ENCODE peak calls at places on chromosome 9, in seven cellular contexts. One of them, this sample, is unnamed.

GRCh38 chr9:79256691-79257213 is 315.0 kb upstream of the TLE4 start:
- DNase-seq in GM23338: peak; percentile 26
- DNase-seq in heart right ventricle: no peak
- DNase-seq in Peyer's patch: no peak
- DNase-seq in PC-9: no peak
- DNase-seq in CD8-positive, alpha-beta T cell: no peak
- DNase-seq in fibroblast of lung: peak; percentile 99
- DNase-seq in this sample: peak; percentile 90

GRCh38 chr9:130120832-130121231 is 51.4 kb upstream of the NCS1 start:
- DNase-seq in GM23338: no peak
- DNase-seq in heart right ventricle: no peak
- DNase-seq in Peyer's patch: no peak
- DNase-seq in PC-9: no peak
- DNase-seq in CD8-positive, alpha-beta T cell: no peak
- DNase-seq in fibroblast of lung: no peak
- DNase-seq in this sample: no peak

GRCh38 chr9:38370231-38370630 is 22.3 kb upstream of the ALDH1B1 start:
- DNase-seq in GM23338: no peak
- DNase-seq in heart right ventricle: no peak
- DNase-seq in Peyer's patch: no peak
- DNase-seq in PC-9: no peak
- DNase-seq in CD8-positive, alpha-beta T cell: no peak
- DNase-seq in fibroblast of lung: no peak
- DNase-seq in this sample: no peak

GRCh38 chr9:115884846-115885245 is 268.7 kb upstream of the PAPPA start:
- DNase-seq in GM23338: no peak
- DNase-seq in heart right ventricle: no peak
- DNase-seq in Peyer's patch: no peak
- DNase-seq in PC-9: no peak
- DNase-seq in CD8-positive, alpha-beta T cell: no peak
- DNase-seq in fibroblast of lung: peak; percentile 23
- DNase-seq in this sample: no peak

GRCh38 chr9:136085815-136086212 is 9.3 kb downstream of the NACC2 start:
- DNase-seq in GM23338: no peak
- DNase-seq in heart right ventricle: peak; percentile 78
- DNase-seq in Peyer's patch: no peak
- DNase-seq in PC-9: no peak
- DNase-seq in CD8-positive, alpha-beta T cell: no peak
- DNase-seq in fibroblast of lung: no peak
- DNase-seq in this sample: no peak

GRCh38 chr9:119639287-119639955 is 270.2 kb upstream of the BRINP1 start:
- DNase-seq in GM23338: peak; percentile 71
- DNase-seq in heart right ventricle: no peak
- DNase-seq in Peyer's patch: no peak
- DNase-seq in PC-9: no peak
- DNase-seq in CD8-positive, alpha-beta T cell: no peak
- DNase-seq in fibroblast of lung: peak; percentile 12
- DNase-seq in this sample: peak; percentile 78

GRCh38 chr9:79809931-79810330 is 238.2 kb downstream of the TLE4 start:
- DNase-seq in GM23338: no peak
- DNase-seq in heart right ventricle: no peak
- DNase-seq in Peyer's patch: no peak
- DNase-seq in PC-9: no peak
- DNase-seq in CD8-positive, alpha-beta T cell: no peak
- DNase-seq in fibroblast of lung: peak; percentile 95
- DNase-seq in this sample: no peak

GRCh38 chr9:137312852-137313325 is 10.8 kb upstream of the NRARP start:
- DNase-seq in GM23338: no peak
- DNase-seq in heart right ventricle: peak; percentile 10
- DNase-seq in Peyer's patch: peak; percentile 41
- DNase-seq in PC-9: no peak
- DNase-seq in CD8-positive, alpha-beta T cell: no peak
- DNase-seq in fibroblast of lung: no peak
- DNase-seq in this sample: no peak

GRCh38 chr9:88186495-88187110 is 48.3 kb upstream of the SPATA31C2 start:
- DNase-seq in GM23338: no peak
- DNase-seq in heart right ventricle: no peak
- DNase-seq in Peyer's patch: no peak
- DNase-seq in PC-9: no peak
- DNase-seq in CD8-positive, alpha-beta T cell: no peak
- DNase-seq in fibroblast of lung: no peak
- DNase-seq in this sample: no peak

GRCh38 chr9:7910426-7911015 is 110.9 kb upstream of the DMAC1 start:
- DNase-seq in GM23338: peak; percentile 17
- DNase-seq in heart right ventricle: no peak
- DNase-seq in Peyer's patch: no peak
- DNase-seq in PC-9: no peak
- DNase-seq in CD8-positive, alpha-beta T cell: no peak
- DNase-seq in fibroblast of lung: peak; percentile 42
- DNase-seq in this sample: no peak

GRCh38 chr9:105693435-105694275 is 686 bp upstream of the TMEM38B start:
- DNase-seq in GM23338: peak; percentile 28
- DNase-seq in heart right ventricle: no peak
- DNase-seq in Peyer's patch: no peak
- DNase-seq in PC-9: peak; percentile 7
- DNase-seq in CD8-positive, alpha-beta T cell: no peak
- DNase-seq in fibroblast of lung: no peak
- DNase-seq in this sample: no peak

GRCh38 chr9:71761938-71762353 is 6.4 kb downstream of the CEMIP2 start:
- DNase-seq in GM23338: no peak
- DNase-seq in heart right ventricle: no peak
- DNase-seq in Peyer's patch: no peak
- DNase-seq in PC-9: no peak
- DNase-seq in CD8-positive, alpha-beta T cell: no peak
- DNase-seq in fibroblast of lung: peak; percentile 18
- DNase-seq in this sample: no peak

GRCh38 chr9:89996717-89997116 is 391.9 kb downstream of the GADD45G start:
- DNase-seq in GM23338: no peak
- DNase-seq in heart right ventricle: no peak
- DNase-seq in Peyer's patch: peak; percentile 67
- DNase-seq in PC-9: no peak
- DNase-seq in CD8-positive, alpha-beta T cell: no peak
- DNase-seq in fibroblast of lung: no peak
- DNase-seq in this sample: peak; percentile 44

GRCh38 chr9:113621309-113621791 is 157.8 kb downstream of the RGS3 start:
- DNase-seq in GM23338: peak; percentile 57
- DNase-seq in heart right ventricle: peak; percentile 78
- DNase-seq in Peyer's patch: peak; percentile 55
- DNase-seq in PC-9: no peak
- DNase-seq in CD8-positive, alpha-beta T cell: no peak
- DNase-seq in fibroblast of lung: peak; percentile 97
- DNase-seq in this sample: no peak

GRCh38 chr9:126916909-126917308 is 2.3 kb downstream of the RALGPS1 start:
- DNase-seq in GM23338: peak; percentile 58
- DNase-seq in heart right ventricle: no peak
- DNase-seq in Peyer's patch: no peak
- DNase-seq in PC-9: no peak
- DNase-seq in CD8-positive, alpha-beta T cell: no peak
- DNase-seq in fibroblast of lung: no peak
- DNase-seq in this sample: peak; percentile 65

GRCh38 chr9:126915846-126916543 is 1.4 kb downstream of the RALGPS1 start:
- DNase-seq in GM23338: no peak
- DNase-seq in heart right ventricle: no peak
- DNase-seq in Peyer's patch: peak; percentile 74
- DNase-seq in PC-9: peak; percentile 4
- DNase-seq in CD8-positive, alpha-beta T cell: no peak
- DNase-seq in fibroblast of lung: no peak
- DNase-seq in this sample: no peak

GRCh38 chr9:126915281-126915816 is 767 bp downstream of the RALGPS1 start:
- DNase-seq in GM23338: peak; percentile 96
- DNase-seq in heart right ventricle: peak; percentile 37
- DNase-seq in Peyer's patch: peak; percentile 96
- DNase-seq in PC-9: peak; percentile 87
- DNase-seq in CD8-positive, alpha-beta T cell: peak; percentile 29
- DNase-seq in fibroblast of lung: no peak
- DNase-seq in this sample: peak; percentile 71

GRCh38 chr9:126919193-126919592 is 4.6 kb downstream of the RALGPS1 start:
- DNase-seq in GM23338: no peak
- DNase-seq in heart right ventricle: no peak
- DNase-seq in Peyer's patch: no peak
- DNase-seq in PC-9: no peak
- DNase-seq in CD8-positive, alpha-beta T cell: no peak
- DNase-seq in fibroblast of lung: no peak
- DNase-seq in this sample: no peak

DNA sequence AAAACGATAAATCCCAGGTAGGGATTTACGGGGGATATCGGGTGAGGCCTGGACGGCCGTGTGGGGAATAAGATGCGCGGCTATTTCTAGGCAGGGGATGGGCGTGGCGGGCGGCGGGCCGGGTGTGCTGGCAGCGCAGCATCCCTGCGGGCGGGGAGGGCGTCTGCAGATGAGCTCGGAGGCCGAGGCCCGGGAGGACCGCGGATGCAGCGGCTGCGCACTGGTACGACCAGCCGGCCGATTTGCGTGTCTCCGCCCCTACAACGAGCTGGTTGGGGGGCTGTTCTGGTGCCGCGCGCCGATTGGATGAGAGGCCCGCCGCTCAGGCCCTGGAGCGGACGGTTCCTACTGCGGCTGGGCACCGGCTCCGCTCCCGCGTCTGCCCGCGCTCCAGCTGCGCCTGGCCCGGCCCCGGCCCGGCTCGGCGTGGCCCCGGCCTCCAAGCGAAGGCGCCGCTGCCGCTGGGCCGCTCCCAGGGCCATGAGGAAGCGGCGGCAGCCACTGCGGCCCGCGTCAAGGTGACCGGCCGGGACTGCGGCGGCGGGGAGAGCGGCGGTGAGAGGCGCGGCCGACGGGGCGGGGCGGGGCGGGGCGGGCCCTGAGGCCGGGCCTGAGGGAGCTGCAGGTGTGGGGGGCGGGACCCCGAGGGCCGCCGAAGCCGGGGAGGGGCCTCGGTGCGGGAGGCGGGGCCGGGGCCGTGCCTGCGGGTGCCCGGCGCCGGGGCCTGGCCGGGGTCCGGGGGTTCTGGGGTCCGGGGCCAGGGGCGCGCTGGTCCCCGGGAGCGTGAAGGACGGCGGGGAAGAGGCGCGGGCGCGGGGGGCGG is at the start of gene RALGPS1:
- DNase-seq in GM23338: peak; percentile 99
- DNase-seq in heart right ventricle: peak; percentile 97
- DNase-seq in Peyer's patch: peak; percentile 98
- DNase-seq in PC-9: peak; percentile 98
- DNase-seq in CD8-positive, alpha-beta T cell: peak; percentile 86
- DNase-seq in fibroblast of lung: peak; percentile 96
- DNase-seq in this sample: peak; percentile 99
- TF ChIP-seq CTCF in GM23338: no peak
- TF ChIP-seq CTCF in heart right ventricle: no peak
- TF ChIP-seq CTCF in Peyer's patch: no peak
- TF ChIP-seq CTCF in PC-9: no peak
- TF ChIP-seq CTCF in CD8-positive, alpha-beta T cell: no peak
- TF ChIP-seq CTCF in fibroblast of lung: no peak
- TF ChIP-seq CTCF in this sample: no peak

GRCh38 chr9:77751341-77752091 is 103.4 kb upstream of the GNA14 start:
- DNase-seq in GM23338: peak; percentile 87
- DNase-seq in heart right ventricle: no peak
- DNase-seq in Peyer's patch: no peak
- DNase-seq in PC-9: peak; percentile 28
- DNase-seq in CD8-positive, alpha-beta T cell: no peak
- DNase-seq in fibroblast of lung: peak; percentile 86
- DNase-seq in this sample: peak; percentile 23
- H3K4me3 ChIP-seq in GM23338: no peak overlapping the region
- H3K4me3 ChIP-seq in heart right ventricle: no peak overlapping the region
- H3K4me3 ChIP-seq in Peyer's patch: no peak overlapping the region
- H3K4me3 ChIP-seq in PC-9: no peak overlapping the region
- H3K4me3 ChIP-seq in CD8-positive, alpha-beta T cell: no peak overlapping the region
- H3K4me3 ChIP-seq in fibroblast of lung: no peak overlapping the region
- H3K4me3 ChIP-seq in this sample: no peak overlapping the region

GRCh38 chr9:134658378-134658955 is 16.9 kb downstream of the COL5A1 start:
- DNase-seq in GM23338: no peak
- DNase-seq in heart right ventricle: no peak
- DNase-seq in Peyer's patch: no peak
- DNase-seq in PC-9: no peak
- DNase-seq in CD8-positive, alpha-beta T cell: no peak
- DNase-seq in fibroblast of lung: no peak
- DNase-seq in this sample: peak; percentile 57

GRCh38 chr9:134655591-134656333 is 14.2 kb downstream of the COL5A1 start:
- DNase-seq in GM23338: no peak
- DNase-seq in heart right ventricle: no peak
- DNase-seq in Peyer's patch: no peak
- DNase-seq in PC-9: no peak
- DNase-seq in CD8-positive, alpha-beta T cell: no peak
- DNase-seq in fibroblast of lung: no peak
- DNase-seq in this sample: no peak

GRCh38 chr9:134657666-134658377 is 16.2 kb downstream of the COL5A1 start:
- DNase-seq in GM23338: no peak
- DNase-seq in heart right ventricle: no peak
- DNase-seq in Peyer's patch: no peak
- DNase-seq in PC-9: no peak
- DNase-seq in CD8-positive, alpha-beta T cell: no peak
- DNase-seq in fibroblast of lung: no peak
- DNase-seq in this sample: no peak

GRCh38 chr9:134655101-134655500 is 13.5 kb downstream of the COL5A1 start:
- DNase-seq in GM23338: no peak
- DNase-seq in heart right ventricle: no peak
- DNase-seq in Peyer's patch: no peak
- DNase-seq in PC-9: no peak
- DNase-seq in CD8-positive, alpha-beta T cell: no peak
- DNase-seq in fibroblast of lung: no peak
- DNase-seq in this sample: no peak

GRCh38 chr9:134656334-134657034 is 14.9 kb downstream of the COL5A1 start:
- DNase-seq in GM23338: peak; percentile 51
- DNase-seq in heart right ventricle: no peak
- DNase-seq in Peyer's patch: no peak
- DNase-seq in PC-9: no peak
- DNase-seq in CD8-positive, alpha-beta T cell: no peak
- DNase-seq in fibroblast of lung: no peak
- DNase-seq in this sample: peak; percentile 50
- H3K27me3 ChIP-seq in GM23338: no peaks in the 10 kb centered on the region
- H3K27me3 ChIP-seq in heart right ventricle: no peaks in the 10 kb centered on the region
- H3K27me3 ChIP-seq in Peyer's patch: no peaks in the 10 kb centered on the region
- H3K27me3 ChIP-seq in PC-9: no peaks in the 10 kb centered on the region
- H3K27me3 ChIP-seq in CD8-positive, alpha-beta T cell: no peaks in the 10 kb centered on the region
- H3K27me3 ChIP-seq in fibroblast of lung: no peaks in the 10 kb centered on the region
- H3K27me3 ChIP-seq in this sample: no peaks in the 10 kb centered on the region

DNA sequence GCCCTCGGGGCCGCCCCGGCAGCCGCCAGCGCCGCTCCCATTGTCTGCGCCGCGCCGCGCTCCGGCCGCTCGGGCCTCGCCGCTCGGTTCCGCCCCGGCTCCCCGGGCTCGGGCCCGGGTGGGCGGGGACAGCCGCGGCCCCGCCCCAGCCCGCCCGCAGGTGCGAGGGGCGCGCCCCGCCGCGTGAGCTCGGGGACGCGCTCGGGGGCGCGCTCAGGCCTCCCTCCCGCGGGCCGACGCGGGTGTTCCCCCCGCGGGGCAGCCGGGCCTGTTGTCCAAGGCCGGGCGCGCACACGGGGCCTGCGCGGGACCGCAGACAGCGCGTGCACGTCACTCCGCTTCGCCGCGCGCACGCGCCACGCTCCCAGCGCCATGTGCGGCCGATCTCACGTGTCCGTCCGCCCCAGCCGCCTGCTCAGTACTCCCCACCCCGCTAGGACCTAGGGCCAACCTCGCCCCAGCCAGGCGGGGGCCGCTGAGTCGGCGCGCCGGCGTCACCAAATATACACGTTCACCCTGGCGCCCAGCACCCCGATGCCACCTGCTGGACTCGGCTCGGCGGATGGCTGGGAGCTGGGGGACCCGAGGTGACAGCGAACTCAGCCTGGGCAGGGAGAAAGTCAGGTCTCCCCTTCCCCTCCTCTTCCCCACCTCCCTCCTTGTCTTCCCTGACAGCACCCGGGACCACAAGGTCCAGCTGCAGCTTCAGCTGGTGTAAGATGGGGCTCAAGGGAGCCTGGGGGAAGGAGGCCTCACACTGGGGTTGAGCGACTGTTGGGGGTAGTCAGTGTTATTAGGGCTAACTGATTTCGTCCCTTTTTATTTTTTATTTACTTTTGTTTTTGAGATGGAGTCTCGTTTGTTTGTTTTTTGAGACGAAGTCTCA is 14.3 kb downstream of the GBGT1 start:
- DNase-seq in GM23338: peak; percentile 95
- DNase-seq in heart right ventricle: peak; percentile 88
- DNase-seq in Peyer's patch: peak; percentile 95
- DNase-seq in PC-9: peak; percentile 96
- DNase-seq in CD8-positive, alpha-beta T cell: peak; percentile 79
- DNase-seq in fibroblast of lung: peak; percentile 84
- DNase-seq in this sample: peak; percentile 89
- TF ChIP-seq CTCF in GM23338: peak; percentile 9
- TF ChIP-seq CTCF in heart right ventricle: peak; percentile 40
- TF ChIP-seq CTCF in Peyer's patch: peak; percentile 46
- TF ChIP-seq CTCF in PC-9: no peak
- TF ChIP-seq CTCF in CD8-positive, alpha-beta T cell: peak; percentile 60
- TF ChIP-seq CTCF in fibroblast of lung: no peak
- TF ChIP-seq CTCF in this sample: peak; percentile 13